ENCODE peak calls at places on chromosomes 13 and 19, in eight cellular contexts. One of them, this sample, is unnamed. For H3K4me1, the result is how much of the 10 kb centered on the place peaks cover.

GRCh38 chr19:6767081-6767356 is 216 bp downstream of the SH2D3A start:
- DNase-seq in testis: no peak
- DNase-seq in heart left ventricle: no peak
- DNase-seq in uterus: no peak
- DNase-seq in H9: no peak
- DNase-seq in iPS DF 6.9: no peak
- DNase-seq in heart right ventricle: no peak
- DNase-seq in mesendoderm: peak
- DNase-seq in this sample: peak

GRCh38 chr13:33079960-33080359 is 63.7 kb downstream of the KL start:
- DNase-seq in heart right ventricle: no peak
- DNase-seq in H9: no peak
- DNase-seq in testis: no peak
- DNase-seq in heart left ventricle: no peak
- DNase-seq in mesendoderm: no peak
- DNase-seq in iPS DF 6.9: no peak
- DNase-seq in uterus: no peak
- DNase-seq in this sample: no peak

GRCh38 chr13:29936051-29936813 is 85.8 kb upstream of the UBL3 start:
- DNase-seq in heart left ventricle: no peak
- DNase-seq in H9: no peak
- DNase-seq in heart right ventricle: no peak
- DNase-seq in uterus: no peak
- DNase-seq in mesendoderm: no peak
- DNase-seq in iPS DF 6.9: no peak
- DNase-seq in testis: no peak
- DNase-seq in this sample: no peak

GRCh38 chr13:33787051-33787591 is 30.8 kb upstream of the RFC3 start:
- DNase-seq in mesendoderm: no peak
- DNase-seq in iPS DF 6.9: no peak
- DNase-seq in testis: no peak
- DNase-seq in heart right ventricle: no peak
- DNase-seq in heart left ventricle: no peak
- DNase-seq in uterus: no peak
- DNase-seq in H9: no peak
- DNase-seq in this sample: no peak

GRCh38 chr13:52851153-52851962 is 2.9 kb upstream of the PCDH8 start:
- DNase-seq in heart left ventricle: peak
- DNase-seq in heart right ventricle: peak
- DNase-seq in iPS DF 6.9: no peak
- DNase-seq in uterus: no peak
- DNase-seq in H9: peak
- DNase-seq in testis: peak
- DNase-seq in mesendoderm: peak
- DNase-seq in this sample: peak

GRCh38 chr19:46226438-46226973 is 3.0 kb upstream of the IGFL1 start:
- DNase-seq in mesendoderm: no peak
- DNase-seq in iPS DF 6.9: no peak
- DNase-seq in uterus: no peak
- DNase-seq in heart right ventricle: no peak
- DNase-seq in heart left ventricle: peak
- DNase-seq in testis: no peak
- DNase-seq in H9: no peak
- DNase-seq in this sample: no peak

GRCh38 chr19:52527954-52528326 is 472 bp downstream of the ZNF808 start:
- DNase-seq in iPS DF 6.9: no peak
- DNase-seq in heart left ventricle: peak
- DNase-seq in uterus: peak
- DNase-seq in mesendoderm: peak
- DNase-seq in H9: peak
- DNase-seq in testis: no peak
- DNase-seq in heart right ventricle: no peak
- DNase-seq in this sample: peak

GRCh38 chr13:110445722-110446569 is 115.6 kb downstream of the RAB20 start:
- DNase-seq in heart left ventricle: no peak
- DNase-seq in iPS DF 6.9: no peak
- DNase-seq in heart right ventricle: no peak
- DNase-seq in H9: no peak
- DNase-seq in uterus: peak
- DNase-seq in testis: no peak
- DNase-seq in mesendoderm: no peak
- DNase-seq in this sample: no peak

GRCh38 chr19:42553292-42554045 is 25.2 kb upstream of the CEACAM1 start:
- DNase-seq in heart right ventricle: peak
- DNase-seq in heart left ventricle: peak
- DNase-seq in uterus: no peak
- DNase-seq in H9: peak
- DNase-seq in mesendoderm: no peak
- DNase-seq in iPS DF 6.9: no peak
- DNase-seq in testis: no peak
- DNase-seq in this sample: no peak

GRCh38 chr19:13031917-13032623 is 36.8 kb downstream of the NFIX start:
- DNase-seq in mesendoderm: no peak
- DNase-seq in H9: no peak
- DNase-seq in iPS DF 6.9: no peak
- DNase-seq in uterus: no peak
- DNase-seq in heart left ventricle: peak
- DNase-seq in heart right ventricle: no peak
- DNase-seq in testis: no peak
- DNase-seq in this sample: no peak

GRCh38 chr19:42542791-42543190 is 14.5 kb upstream of the CEACAM1 start:
- DNase-seq in iPS DF 6.9: no peak
- DNase-seq in heart left ventricle: no peak
- DNase-seq in heart right ventricle: no peak
- DNase-seq in mesendoderm: no peak
- DNase-seq in uterus: no peak
- DNase-seq in testis: no peak
- DNase-seq in H9: no peak
- DNase-seq in this sample: no peak

GRCh38 chr19:48806818-48807589 is 3.8 kb downstream of the BCAT2 start:
- DNase-seq in testis: peak
- DNase-seq in heart right ventricle: no peak
- DNase-seq in iPS DF 6.9: no peak
- DNase-seq in heart left ventricle: no peak
- DNase-seq in uterus: no peak
- DNase-seq in mesendoderm: peak
- DNase-seq in H9: peak
- DNase-seq in this sample: peak

GRCh38 chr19:3968556-3969434 is 2.1 kb downstream of the DAPK3 start:
- DNase-seq in testis: peak
- DNase-seq in heart right ventricle: peak
- DNase-seq in uterus: peak
- DNase-seq in heart left ventricle: peak
- DNase-seq in mesendoderm: peak
- DNase-seq in H9: peak
- DNase-seq in iPS DF 6.9: peak
- DNase-seq in this sample: peak

GRCh38 chr19:46603195-46603637 is 2.1 kb downstream of the CALM3 start:
- DNase-seq in H9: no peak
- DNase-seq in heart left ventricle: no peak
- DNase-seq in heart right ventricle: no peak
- DNase-seq in uterus: no peak
- DNase-seq in iPS DF 6.9: no peak
- DNase-seq in testis: peak
- DNase-seq in mesendoderm: peak
- DNase-seq in this sample: peak

GRCh38 chr19:11164879-11165406 is 9.4 kb upstream of the SPC24 start:
- DNase-seq in testis: peak
- DNase-seq in iPS DF 6.9: no peak
- DNase-seq in heart left ventricle: peak
- DNase-seq in H9: no peak
- DNase-seq in mesendoderm: no peak
- DNase-seq in heart right ventricle: peak
- DNase-seq in uterus: peak
- DNase-seq in this sample: peak

GRCh38 chr19:41305923-41306322 is 4.0 kb upstream of the CCDC97 start:
- DNase-seq in testis: no peak
- DNase-seq in mesendoderm: peak
- DNase-seq in uterus: no peak
- DNase-seq in heart right ventricle: no peak
- DNase-seq in iPS DF 6.9: no peak
- DNase-seq in H9: no peak
- DNase-seq in heart left ventricle: no peak
- DNase-seq in this sample: no peak
- H3K4me1 ChIP-seq in testis: under half
- H3K4me1 ChIP-seq in mesendoderm: under half
- H3K4me1 ChIP-seq in uterus: under half
- H3K4me1 ChIP-seq in heart right ventricle: under half
- H3K4me1 ChIP-seq in iPS DF 6.9: under half
- H3K4me1 ChIP-seq in H9: under half
- H3K4me1 ChIP-seq in heart left ventricle: under half
- H3K4me1 ChIP-seq in this sample: under half

GRCh38 chr19:7916908-7917291 is 2.3 kb downstream of the TGFBR3L start:
- DNase-seq in heart left ventricle: no peak
- DNase-seq in uterus: no peak
- DNase-seq in heart right ventricle: no peak
- DNase-seq in testis: no peak
- DNase-seq in iPS DF 6.9: no peak
- DNase-seq in mesendoderm: no peak
- DNase-seq in H9: no peak
- DNase-seq in this sample: no peak

GRCh38 chr19:7917292-7918061 is 2.7 kb upstream of the SNAPC2 start:
- DNase-seq in mesendoderm: peak
- DNase-seq in H9: peak
- DNase-seq in testis: peak
- DNase-seq in iPS DF 6.9: no peak
- DNase-seq in uterus: peak
- DNase-seq in heart left ventricle: peak
- DNase-seq in heart right ventricle: no peak
- DNase-seq in this sample: peak

GRCh38 chr19:7920520-7921301 is 573 bp downstream of the SNAPC2 start:
- DNase-seq in mesendoderm: peak
- DNase-seq in uterus: peak
- DNase-seq in testis: peak
- DNase-seq in H9: peak
- DNase-seq in heart right ventricle: peak
- DNase-seq in heart left ventricle: peak
- DNase-seq in iPS DF 6.9: no peak
- DNase-seq in this sample: peak

GRCh38 chr19:7919681-7920519 is at the start of gene SNAPC2:
- DNase-seq in H9: peak
- DNase-seq in mesendoderm: peak
- DNase-seq in heart left ventricle: peak
- DNase-seq in testis: peak
- DNase-seq in heart right ventricle: peak
- DNase-seq in uterus: peak
- DNase-seq in iPS DF 6.9: no peak
- DNase-seq in this sample: peak

DNA sequence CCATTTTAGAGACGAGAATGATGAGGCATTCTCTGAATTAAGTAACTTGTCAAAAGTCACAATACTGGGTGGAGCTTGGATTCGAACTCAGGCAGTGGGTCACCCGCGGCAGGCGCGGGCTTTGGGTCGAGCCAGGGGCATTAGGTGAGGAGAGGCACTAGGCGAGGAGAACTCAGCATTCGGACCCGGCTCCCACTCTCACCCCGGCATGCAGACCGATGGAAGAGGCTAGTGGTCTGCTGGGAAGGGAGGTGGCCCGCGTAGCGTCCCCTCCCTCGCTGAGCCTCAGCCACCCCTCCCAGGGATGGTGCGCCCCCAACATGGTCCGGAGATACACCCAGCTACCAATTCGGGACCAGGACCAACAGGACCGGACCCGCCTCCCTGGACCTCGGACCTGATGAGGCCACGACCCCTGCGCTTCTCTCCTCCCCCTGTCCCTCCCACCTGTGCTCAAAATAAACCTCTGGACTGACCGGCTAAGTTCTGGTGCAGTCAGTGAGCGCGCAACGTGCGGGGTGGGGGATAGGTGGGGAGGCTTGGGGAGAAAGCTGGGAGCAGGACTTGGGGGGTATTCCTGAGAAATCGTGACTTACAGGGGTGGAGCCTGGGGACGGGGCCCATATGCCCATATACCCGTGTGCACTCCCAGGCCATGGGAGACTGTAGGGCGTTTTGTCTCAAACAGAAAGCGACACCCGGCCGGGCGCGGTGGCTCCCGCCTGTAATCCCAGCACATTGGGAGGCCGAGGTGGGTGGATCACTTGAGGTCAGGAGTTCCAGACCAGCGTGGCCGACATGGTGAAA is 1.3 kb upstream of the SNAPC2 start:
- DNase-seq in H9: no peak
- DNase-seq in uterus: no peak
- DNase-seq in testis: no peak
- DNase-seq in mesendoderm: no peak
- DNase-seq in heart right ventricle: no peak
- DNase-seq in iPS DF 6.9: no peak
- DNase-seq in heart left ventricle: no peak
- DNase-seq in this sample: peak
- H3K4me1 ChIP-seq in H9: under half
- H3K4me1 ChIP-seq in uterus: under half
- H3K4me1 ChIP-seq in testis: under half
- H3K4me1 ChIP-seq in mesendoderm: under half
- H3K4me1 ChIP-seq in heart right ventricle: under half
- H3K4me1 ChIP-seq in iPS DF 6.9: under half
- H3K4me1 ChIP-seq in heart left ventricle: under half
- H3K4me1 ChIP-seq in this sample: half or more

DNA sequence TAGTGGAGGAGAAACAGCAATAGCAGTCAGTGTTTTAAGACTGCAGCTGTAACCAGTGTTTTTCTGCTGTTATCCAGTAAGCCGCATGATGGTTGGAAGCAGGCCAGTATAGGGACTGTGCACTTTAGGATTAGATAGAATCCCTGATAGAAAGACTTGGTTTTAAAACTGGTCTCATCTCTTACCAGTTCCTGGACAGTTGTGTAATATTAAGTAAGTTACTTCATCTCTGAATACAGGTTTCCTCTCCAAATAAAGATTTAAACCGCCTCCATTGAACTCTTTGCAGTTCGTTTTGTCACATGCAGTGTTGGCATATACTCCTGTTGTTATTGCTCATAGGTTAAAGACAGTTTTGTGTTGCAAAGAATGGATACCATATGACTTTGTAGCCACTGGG is 25.6 kb downstream of the URI1 start:
- DNase-seq in heart left ventricle: no peak
- DNase-seq in testis: peak
- DNase-seq in iPS DF 6.9: no peak
- DNase-seq in H9: no peak
- DNase-seq in uterus: no peak
- DNase-seq in heart right ventricle: no peak
- DNase-seq in mesendoderm: no peak
- DNase-seq in this sample: no peak
- H3K4me1 ChIP-seq in heart left ventricle: half or more
- H3K4me1 ChIP-seq in testis: under half
- H3K4me1 ChIP-seq in iPS DF 6.9: under half
- H3K4me1 ChIP-seq in H9: under half
- H3K4me1 ChIP-seq in uterus: under half
- H3K4me1 ChIP-seq in heart right ventricle: under half
- H3K4me1 ChIP-seq in mesendoderm: under half
- H3K4me1 ChIP-seq in this sample: under half

DNA sequence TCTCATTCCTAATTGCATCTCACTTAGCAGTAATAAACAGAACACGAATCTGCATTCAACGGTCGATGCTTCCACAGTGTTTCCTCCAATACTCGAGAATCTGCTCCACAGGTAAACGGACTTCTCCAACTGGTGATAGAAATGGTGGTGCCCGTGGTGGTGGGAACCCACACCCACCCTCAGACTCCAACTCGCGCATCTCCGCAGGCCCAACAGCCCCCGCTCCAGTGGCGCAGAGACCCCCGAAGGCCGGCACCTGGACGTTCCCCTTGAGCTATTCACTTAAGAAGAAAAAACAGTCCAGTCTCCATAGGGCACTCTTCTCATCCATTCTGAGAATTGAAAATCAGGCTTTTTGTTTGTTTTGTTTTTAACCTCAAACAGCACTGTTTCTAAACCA is 13.8 kb upstream of the RASA3 start:
- DNase-seq in heart left ventricle: no peak
- DNase-seq in heart right ventricle: no peak
- DNase-seq in H9: no peak
- DNase-seq in mesendoderm: no peak
- DNase-seq in testis: no peak
- DNase-seq in iPS DF 6.9: no peak
- DNase-seq in uterus: no peak
- DNase-seq in this sample: no peak
- H3K4me1 ChIP-seq in heart left ventricle: under half
- H3K4me1 ChIP-seq in heart right ventricle: under half
- H3K4me1 ChIP-seq in H9: under half
- H3K4me1 ChIP-seq in mesendoderm: under half
- H3K4me1 ChIP-seq in testis: under half
- H3K4me1 ChIP-seq in iPS DF 6.9: under half
- H3K4me1 ChIP-seq in uterus: under half
- H3K4me1 ChIP-seq in this sample: under half

This sample was measured in mucosa of descending colon.